ENCODE peak calls at places on chromosomes 5 and 9, in nine cellular contexts. One of them, this sample, is unnamed.

GRCh38 chr9:33132249-33132772 is 34.8 kb downstream of the B4GALT1 start:
- DNase-seq in colonic mucosa: no peak
- DNase-seq in K562: no peak
- DNase-seq in GM12878: no peak
- DNase-seq in heart right ventricle: no peak
- DNase-seq in heart left ventricle: no peak
- DNase-seq in AG04450: peak; percentile 38
- DNase-seq in A673: no peak
- DNase-seq in stomach: no peak
- DNase-seq in this sample: peak; percentile 52

GRCh38 chr5:74616236-74617146 is 24.0 kb downstream of the ENC1 start:
- DNase-seq in colonic mucosa: no peak
- DNase-seq in K562: no peak
- DNase-seq in GM12878: no peak
- DNase-seq in heart right ventricle: no peak
- DNase-seq in heart left ventricle: no peak
- DNase-seq in AG04450: no peak
- DNase-seq in A673: no peak
- DNase-seq in stomach: no peak
- DNase-seq in this sample: peak; percentile 68

GRCh38 chr5:112005533-112005926 is 248.5 kb upstream of the NREP start:
- DNase-seq in colonic mucosa: no peak
- DNase-seq in K562: no peak
- DNase-seq in GM12878: no peak
- DNase-seq in heart right ventricle: no peak
- DNase-seq in heart left ventricle: no peak
- DNase-seq in AG04450: no peak
- DNase-seq in A673: no peak
- DNase-seq in stomach: no peak
- DNase-seq in this sample: no peak

GRCh38 chr5:63794979-63795378 is 167.3 kb downstream of the HTR1A start:
- DNase-seq in colonic mucosa: no peak
- DNase-seq in K562: no peak
- DNase-seq in GM12878: no peak
- DNase-seq in heart right ventricle: no peak
- DNase-seq in heart left ventricle: no peak
- DNase-seq in AG04450: no peak
- DNase-seq in A673: no peak
- DNase-seq in stomach: no peak
- DNase-seq in this sample: no peak

GRCh38 chr5:69271376-69271775 is 36.7 kb downstream of the CDK7 start:
- DNase-seq in colonic mucosa: peak; percentile 31
- DNase-seq in K562: no peak
- DNase-seq in GM12878: no peak
- DNase-seq in heart right ventricle: no peak
- DNase-seq in heart left ventricle: no peak
- DNase-seq in AG04450: no peak
- DNase-seq in A673: peak; percentile 34
- DNase-seq in stomach: no peak
- DNase-seq in this sample: peak; percentile 32

GRCh38 chr9:37730256-37730655 is 23.3 kb upstream of the TRMT10B start:
- DNase-seq in colonic mucosa: no peak
- DNase-seq in K562: no peak
- DNase-seq in GM12878: no peak
- DNase-seq in heart right ventricle: no peak
- DNase-seq in heart left ventricle: no peak
- DNase-seq in AG04450: no peak
- DNase-seq in A673: no peak
- DNase-seq in stomach: no peak
- DNase-seq in this sample: no peak

GRCh38 chr9:89477811-89478583 is 19.9 kb downstream of the SEMA4D start:
- DNase-seq in colonic mucosa: peak; percentile 39
- DNase-seq in K562: no peak
- DNase-seq in GM12878: no peak
- DNase-seq in heart right ventricle: no peak
- DNase-seq in heart left ventricle: no peak
- DNase-seq in AG04450: no peak
- DNase-seq in A673: peak; percentile 66
- DNase-seq in stomach: peak; percentile 71
- DNase-seq in this sample: peak; percentile 39

GRCh38 chr9:114098660-114099522 is at the start of gene KIF12:
- DNase-seq in colonic mucosa: peak; percentile 90
- DNase-seq in K562: peak; percentile 84
- DNase-seq in GM12878: no peak
- DNase-seq in heart right ventricle: no peak
- DNase-seq in heart left ventricle: no peak
- DNase-seq in AG04450: no peak
- DNase-seq in A673: peak; percentile 66
- DNase-seq in stomach: peak; percentile 83
- DNase-seq in this sample: no peak

GRCh38 chr9:93010696-93011095 is 47.8 kb upstream of the SUSD3 start:
- DNase-seq in colonic mucosa: peak; percentile 12
- DNase-seq in K562: no peak
- DNase-seq in GM12878: no peak
- DNase-seq in heart right ventricle: no peak
- DNase-seq in heart left ventricle: no peak
- DNase-seq in AG04450: no peak
- DNase-seq in A673: no peak
- DNase-seq in stomach: no peak
- DNase-seq in this sample: no peak

GRCh38 chr5:158054388-158055092 is 195.6 kb upstream of the CLINT1 start:
- DNase-seq in colonic mucosa: no peak
- DNase-seq in K562: no peak
- DNase-seq in GM12878: no peak
- DNase-seq in heart right ventricle: no peak
- DNase-seq in heart left ventricle: no peak
- DNase-seq in AG04450: no peak
- DNase-seq in A673: no peak
- DNase-seq in stomach: no peak
- DNase-seq in this sample: peak; percentile 46

GRCh38 chr5:57911466-57911865 is 428.9 kb upstream of the ACTBL2 start:
- DNase-seq in colonic mucosa: no peak
- DNase-seq in K562: no peak
- DNase-seq in GM12878: no peak
- DNase-seq in heart right ventricle: no peak
- DNase-seq in heart left ventricle: no peak
- DNase-seq in AG04450: no peak
- DNase-seq in A673: peak; percentile 6
- DNase-seq in stomach: no peak
- DNase-seq in this sample: no peak

GRCh38 chr5:3740546-3741371 is 145.1 kb downstream of the IRX1 start:
- DNase-seq in colonic mucosa: no peak
- DNase-seq in K562: no peak
- DNase-seq in GM12878: no peak
- DNase-seq in heart right ventricle: no peak
- DNase-seq in heart left ventricle: no peak
- DNase-seq in AG04450: no peak
- DNase-seq in A673: no peak
- DNase-seq in stomach: no peak
- DNase-seq in this sample: no peak
- H3K27ac ChIP-seq in colonic mucosa: no peak overlapping the region
- H3K27ac ChIP-seq in K562: no peak overlapping the region
- H3K27ac ChIP-seq in GM12878: no peak overlapping the region
- H3K27ac ChIP-seq in heart right ventricle: no peak overlapping the region
- H3K27ac ChIP-seq in heart left ventricle: no peak overlapping the region
- H3K27ac ChIP-seq in AG04450: no peak overlapping the region
- H3K27ac ChIP-seq in A673: no peak overlapping the region
- H3K27ac ChIP-seq in stomach: no peak overlapping the region
- H3K27ac ChIP-seq in this sample: no peak overlapping the region

GRCh38 chr5:143008809-143009521 is 238.8 kb downstream of the ARHGAP26 start:
- DNase-seq in colonic mucosa: no peak
- DNase-seq in K562: no peak
- DNase-seq in GM12878: peak; percentile 98
- DNase-seq in heart right ventricle: no peak
- DNase-seq in heart left ventricle: peak; percentile 39
- DNase-seq in AG04450: peak; percentile 87
- DNase-seq in A673: peak; percentile 14
- DNase-seq in stomach: peak; percentile 31
- DNase-seq in this sample: no peak
- TF ChIP-seq CTCF in colonic mucosa: no peak
- TF ChIP-seq CTCF in K562: no peak
- TF ChIP-seq CTCF in GM12878: peak; percentile 13
- TF ChIP-seq CTCF in heart right ventricle: peak; percentile 26
- TF ChIP-seq CTCF in heart left ventricle: no peak
- TF ChIP-seq CTCF in AG04450: no peak
- TF ChIP-seq CTCF in A673: no peak
- TF ChIP-seq CTCF in stomach: no peak
- TF ChIP-seq CTCF in this sample: no peak

DNA sequence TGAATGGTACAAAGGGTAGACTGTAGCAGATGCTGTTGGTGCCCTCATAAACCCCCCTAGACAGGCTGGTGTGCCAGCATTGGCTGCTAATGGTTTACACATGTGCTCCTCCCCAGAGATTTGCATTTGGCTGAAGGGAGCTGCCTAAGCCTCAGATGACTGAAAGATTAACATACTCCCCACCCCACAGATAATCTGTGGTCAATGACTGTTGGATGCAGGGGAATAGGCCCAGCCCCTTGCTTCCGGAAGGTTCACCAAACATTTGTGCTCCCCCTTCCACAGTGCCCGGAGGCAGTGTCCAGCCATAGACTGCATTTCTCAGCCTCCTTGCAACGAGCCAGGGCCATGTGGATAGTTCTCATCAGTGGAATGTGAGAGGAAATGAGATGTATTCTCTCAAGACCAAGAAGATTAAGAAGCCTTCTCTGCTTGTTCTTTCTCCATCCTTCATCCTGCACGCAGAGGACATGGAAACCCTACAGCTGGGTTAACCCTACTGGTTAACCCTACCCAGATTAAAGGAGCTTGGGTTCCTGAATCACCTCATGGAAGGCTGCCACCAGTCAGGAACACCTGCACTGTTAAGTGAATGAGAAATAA is 79.6 kb downstream of the PHAX start:
- DNase-seq in colonic mucosa: peak; percentile 63
- DNase-seq in K562: peak; percentile 29
- DNase-seq in GM12878: peak; percentile 63
- DNase-seq in heart right ventricle: no peak
- DNase-seq in heart left ventricle: no peak
- DNase-seq in AG04450: no peak
- DNase-seq in A673: peak; percentile 87
- DNase-seq in stomach: no peak
- DNase-seq in this sample: no peak
- H3K4me3 ChIP-seq in colonic mucosa: no peak overlapping the region
- H3K4me3 ChIP-seq in K562: peak overlapping the region; percentile 3
- H3K4me3 ChIP-seq in GM12878: no peak overlapping the region
- H3K4me3 ChIP-seq in heart right ventricle: no peak overlapping the region
- H3K4me3 ChIP-seq in heart left ventricle: no peak overlapping the region
- H3K4me3 ChIP-seq in AG04450: no peak overlapping the region
- H3K4me3 ChIP-seq in A673: no peak overlapping the region
- H3K4me3 ChIP-seq in stomach: no peak overlapping the region
- H3K4me3 ChIP-seq in this sample: no peak overlapping the region

DNA sequence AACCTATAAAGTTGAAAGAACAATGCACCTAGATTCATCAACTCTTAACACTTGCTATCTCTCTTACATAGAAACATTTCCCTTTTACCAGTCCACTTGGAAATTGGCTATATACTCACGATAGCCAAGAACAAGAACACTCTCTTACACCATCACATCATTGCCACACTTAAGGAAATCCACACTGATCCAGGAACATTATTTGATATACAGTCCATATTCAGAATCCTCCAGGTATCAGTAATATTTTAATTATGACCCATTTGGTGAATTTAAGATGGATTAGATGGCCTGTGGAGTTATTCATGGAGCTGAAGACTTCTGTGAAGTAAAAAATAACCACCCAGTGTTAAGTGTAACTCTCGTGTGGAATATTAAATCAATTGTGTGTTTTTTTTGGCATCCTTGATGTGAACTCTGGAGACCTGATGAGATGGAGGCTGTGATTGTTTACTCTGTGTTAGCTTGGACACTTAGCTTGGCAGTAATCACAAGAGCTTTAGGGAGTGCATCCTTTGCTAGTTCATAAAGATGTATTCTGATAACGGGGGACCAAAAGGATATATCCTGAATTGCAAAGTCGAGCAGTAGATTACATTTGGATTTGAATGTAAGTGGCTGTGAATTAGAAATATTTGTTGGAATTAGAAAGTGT is 52.0 kb upstream of the ABL1 start:
- DNase-seq in colonic mucosa: no peak
- DNase-seq in K562: no peak
- DNase-seq in GM12878: no peak
- DNase-seq in heart right ventricle: no peak
- DNase-seq in heart left ventricle: no peak
- DNase-seq in AG04450: no peak
- DNase-seq in A673: no peak
- DNase-seq in stomach: no peak
- DNase-seq in this sample: no peak
- H3K27ac ChIP-seq in colonic mucosa: no peak overlapping the region
- H3K27ac ChIP-seq in K562: no peak overlapping the region
- H3K27ac ChIP-seq in GM12878: no peak overlapping the region
- H3K27ac ChIP-seq in heart right ventricle: peak overlapping the region; percentile 84
- H3K27ac ChIP-seq in heart left ventricle: peak overlapping the region; percentile 95
- H3K27ac ChIP-seq in AG04450: no peak overlapping the region
- H3K27ac ChIP-seq in A673: no peak overlapping the region
- H3K27ac ChIP-seq in stomach: peak overlapping the region; percentile 91
- H3K27ac ChIP-seq in this sample: no peak overlapping the region

GRCh38 chr9:137217276-137218211 is 4.5 kb downstream of the RNF208 start:
- DNase-seq in colonic mucosa: peak; percentile 94
- DNase-seq in K562: peak; percentile 85
- DNase-seq in GM12878: no peak
- DNase-seq in heart right ventricle: peak; percentile 66
- DNase-seq in heart left ventricle: peak; percentile 74
- DNase-seq in AG04450: no peak
- DNase-seq in A673: peak; percentile 88
- DNase-seq in stomach: peak; percentile 95
- DNase-seq in this sample: peak; percentile 91
- TF ChIP-seq CTCF in colonic mucosa: no peak
- TF ChIP-seq CTCF in K562: peak; percentile 27
- TF ChIP-seq CTCF in GM12878: no peak
- TF ChIP-seq CTCF in heart right ventricle: no peak
- TF ChIP-seq CTCF in heart left ventricle: no peak
- TF ChIP-seq CTCF in AG04450: no peak
- TF ChIP-seq CTCF in A673: no peak
- TF ChIP-seq CTCF in stomach: no peak
- TF ChIP-seq CTCF in this sample: no peak

DNA sequence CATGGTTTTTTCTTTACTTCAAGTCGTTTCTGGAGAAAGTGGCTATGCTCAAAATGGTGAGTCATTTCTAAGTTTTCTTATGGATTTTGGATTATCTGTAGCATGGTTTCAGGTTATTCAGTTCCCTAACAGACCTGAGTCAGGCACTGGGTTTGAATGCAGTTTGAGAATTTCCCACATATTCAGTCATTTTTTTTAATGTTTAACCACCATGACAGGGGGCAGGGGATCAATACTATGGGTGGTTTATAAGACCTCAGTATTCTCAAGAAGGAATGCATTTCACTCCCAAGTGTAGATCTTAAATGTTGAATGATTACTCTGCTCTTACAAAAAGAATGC is 284 bp downstream of the IL7R start:
- DNase-seq in colonic mucosa: no peak
- DNase-seq in K562: no peak
- DNase-seq in GM12878: no peak
- DNase-seq in heart right ventricle: no peak
- DNase-seq in heart left ventricle: no peak
- DNase-seq in AG04450: no peak
- DNase-seq in A673: peak; percentile 17
- DNase-seq in stomach: no peak
- DNase-seq in this sample: no peak
- H3K4me3 ChIP-seq in colonic mucosa: no peak overlapping the region
- H3K4me3 ChIP-seq in K562: no peak overlapping the region
- H3K4me3 ChIP-seq in GM12878: no peak overlapping the region
- H3K4me3 ChIP-seq in heart right ventricle: no peak overlapping the region
- H3K4me3 ChIP-seq in heart left ventricle: no peak overlapping the region
- H3K4me3 ChIP-seq in AG04450: peak overlapping the region; percentile 38
- H3K4me3 ChIP-seq in A673: no peak overlapping the region
- H3K4me3 ChIP-seq in stomach: no peak overlapping the region
- H3K4me3 ChIP-seq in this sample: no peak overlapping the region

This sample was measured in adrenal gland.